ENCODE peak calls at places on chromosomes 7 and 10, in eight cellular contexts. One of them, this sample, is unnamed.

GRCh38 chr7:130887182-130888016 is 153.4 kb upstream of the KLF14 start:
- DNase-seq in spleen: no peak
- DNase-seq in aorta: no peak
- DNase-seq in tibial artery: no peak
- DNase-seq in body of pancreas: no peak
- DNase-seq in heart left ventricle: no peak
- DNase-seq in CD8-positive, alpha-beta memory T cell: no peak
- DNase-seq in H1: no peak
- DNase-seq in this sample: no peak

GRCh38 chr7:47147213-47147631 is 434.7 kb downstream of the TNS3 start:
- DNase-seq in spleen: no peak
- DNase-seq in aorta: no peak
- DNase-seq in tibial artery: no peak
- DNase-seq in body of pancreas: peak; percentile 38
- DNase-seq in heart left ventricle: no peak
- DNase-seq in CD8-positive, alpha-beta memory T cell: no peak
- DNase-seq in H1: no peak
- DNase-seq in this sample: no peak

GRCh38 chr10:45001382-45002148 is 842 bp downstream of the ZNF22 start:
- DNase-seq in spleen: peak; percentile 89
- DNase-seq in aorta: peak; percentile 89
- DNase-seq in tibial artery: peak; percentile 89
- DNase-seq in body of pancreas: peak; percentile 83
- DNase-seq in heart left ventricle: peak; percentile 77
- DNase-seq in CD8-positive, alpha-beta memory T cell: peak; percentile 70
- DNase-seq in H1: no peak
- DNase-seq in this sample: peak; percentile 78

GRCh38 chr10:97434055-97434454 is 8.1 kb downstream of the PGAM1 start:
- DNase-seq in spleen: no peak
- DNase-seq in aorta: no peak
- DNase-seq in tibial artery: no peak
- DNase-seq in body of pancreas: no peak
- DNase-seq in heart left ventricle: no peak
- DNase-seq in CD8-positive, alpha-beta memory T cell: no peak
- DNase-seq in H1: no peak
- DNase-seq in this sample: no peak

GRCh38 chr10:18666810-18667209 is 7.6 kb downstream of the ARL5B start:
- DNase-seq in spleen: no peak
- DNase-seq in aorta: no peak
- DNase-seq in tibial artery: no peak
- DNase-seq in body of pancreas: no peak
- DNase-seq in heart left ventricle: no peak
- DNase-seq in CD8-positive, alpha-beta memory T cell: no peak
- DNase-seq in H1: no peak
- DNase-seq in this sample: no peak

GRCh38 chr10:42548254-42548653 is 90.1 kb downstream of the ZNF33B start:
- DNase-seq in spleen: no peak
- DNase-seq in aorta: no peak
- DNase-seq in tibial artery: no peak
- DNase-seq in body of pancreas: no peak
- DNase-seq in heart left ventricle: no peak
- DNase-seq in CD8-positive, alpha-beta memory T cell: no peak
- DNase-seq in H1: no peak
- DNase-seq in this sample: no peak

GRCh38 chr7:1458676-1459511 is at the start of gene MICALL2:
- DNase-seq in spleen: peak; percentile 92
- DNase-seq in aorta: peak; percentile 93
- DNase-seq in tibial artery: peak; percentile 95
- DNase-seq in body of pancreas: peak; percentile 83
- DNase-seq in heart left ventricle: peak; percentile 89
- DNase-seq in CD8-positive, alpha-beta memory T cell: no peak
- DNase-seq in H1: no peak
- DNase-seq in this sample: peak; percentile 78

GRCh38 chr7:151032936-151033863 is 5.0 kb downstream of the ABCB8 start:
- DNase-seq in spleen: no peak
- DNase-seq in aorta: no peak
- DNase-seq in tibial artery: no peak
- DNase-seq in body of pancreas: no peak
- DNase-seq in heart left ventricle: no peak
- DNase-seq in CD8-positive, alpha-beta memory T cell: no peak
- DNase-seq in H1: no peak
- DNase-seq in this sample: no peak

GRCh38 chr7:19116121-19117080 is 1.0 kb downstream of the TWIST1 start:
- DNase-seq in spleen: peak; percentile 74
- DNase-seq in aorta: peak; percentile 49
- DNase-seq in tibial artery: peak; percentile 66
- DNase-seq in body of pancreas: no peak
- DNase-seq in heart left ventricle: peak; percentile 62
- DNase-seq in CD8-positive, alpha-beta memory T cell: no peak
- DNase-seq in H1: no peak
- DNase-seq in this sample: no peak

GRCh38 chr7:6271694-6272371 is 591 bp downstream of the CYTH3 start:
- DNase-seq in spleen: peak; percentile 88
- DNase-seq in aorta: peak; percentile 58
- DNase-seq in tibial artery: peak; percentile 69
- DNase-seq in body of pancreas: peak; percentile 31
- DNase-seq in heart left ventricle: no peak
- DNase-seq in CD8-positive, alpha-beta memory T cell: peak; percentile 54
- DNase-seq in H1: no peak
- DNase-seq in this sample: peak; percentile 29
- H3K27ac ChIP-seq in spleen: peak overlapping the region; percentile 83
- H3K27ac ChIP-seq in aorta: peak overlapping the region; percentile 36
- H3K27ac ChIP-seq in tibial artery: peak overlapping the region; percentile 93
- H3K27ac ChIP-seq in body of pancreas: peak overlapping the region; percentile 50
- H3K27ac ChIP-seq in heart left ventricle: peak overlapping the region; percentile 82
- H3K27ac ChIP-seq in CD8-positive, alpha-beta memory T cell: peak overlapping the region; percentile 41
- H3K27ac ChIP-seq in H1: no peak overlapping the region
- H3K27ac ChIP-seq in this sample: peak overlapping the region; percentile 86

GRCh38 chr10:73785221-73785720 is at the start of gene ZSWIM8:
- DNase-seq in spleen: peak; percentile 97
- DNase-seq in aorta: peak; percentile 93
- DNase-seq in tibial artery: peak; percentile 95
- DNase-seq in body of pancreas: peak; percentile 85
- DNase-seq in heart left ventricle: peak; percentile 93
- DNase-seq in CD8-positive, alpha-beta memory T cell: peak; percentile 91
- DNase-seq in H1: peak; percentile 51
- DNase-seq in this sample: peak; percentile 87
- H3K4me1 ChIP-seq in spleen: peaks cover 42% of the 10 kb centered on the region
- H3K4me1 ChIP-seq in aorta: no peaks in the 10 kb centered on the region
- H3K4me1 ChIP-seq in tibial artery: peaks cover 58% of the 10 kb centered on the region
- H3K4me1 ChIP-seq in body of pancreas: peaks cover 56% of the 10 kb centered on the region
- H3K4me1 ChIP-seq in heart left ventricle: peaks cover 50% of the 10 kb centered on the region
- H3K4me1 ChIP-seq in CD8-positive, alpha-beta memory T cell: peaks cover 50% of the 10 kb centered on the region
- H3K4me1 ChIP-seq in H1: peaks cover 3% of the 10 kb centered on the region
- H3K4me1 ChIP-seq in this sample: peaks cover 79% of the 10 kb centered on the region

GRCh38 chr7:155680124-155680523 is 35.7 kb downstream of the RBM33 start:
- DNase-seq in spleen: no peak
- DNase-seq in aorta: no peak
- DNase-seq in tibial artery: no peak
- DNase-seq in body of pancreas: no peak
- DNase-seq in heart left ventricle: no peak
- DNase-seq in CD8-positive, alpha-beta memory T cell: no peak
- DNase-seq in H1: no peak
- DNase-seq in this sample: no peak
- H3K27ac ChIP-seq in spleen: no peak overlapping the region
- H3K27ac ChIP-seq in aorta: no peak overlapping the region
- H3K27ac ChIP-seq in tibial artery: no peak overlapping the region
- H3K27ac ChIP-seq in body of pancreas: no peak overlapping the region
- H3K27ac ChIP-seq in heart left ventricle: no peak overlapping the region
- H3K27ac ChIP-seq in CD8-positive, alpha-beta memory T cell: no peak overlapping the region
- H3K27ac ChIP-seq in H1: no peak overlapping the region
- H3K27ac ChIP-seq in this sample: no peak overlapping the region

GRCh38 chr10:132202070-132202970 is 15.6 kb downstream of the DPYSL4 start:
- DNase-seq in spleen: peak; percentile 73
- DNase-seq in aorta: peak; percentile 34
- DNase-seq in tibial artery: no peak
- DNase-seq in body of pancreas: no peak
- DNase-seq in heart left ventricle: peak; percentile 47
- DNase-seq in CD8-positive, alpha-beta memory T cell: peak; percentile 47
- DNase-seq in H1: no peak
- DNase-seq in this sample: no peak

GRCh38 chr10:132204781-132205473 is 18.2 kb downstream of the DPYSL4 start:
- DNase-seq in spleen: peak; percentile 68
- DNase-seq in aorta: peak; percentile 29
- DNase-seq in tibial artery: no peak
- DNase-seq in body of pancreas: no peak
- DNase-seq in heart left ventricle: peak; percentile 52
- DNase-seq in CD8-positive, alpha-beta memory T cell: peak; percentile 24
- DNase-seq in H1: no peak
- DNase-seq in this sample: no peak

GRCh38 chr10:132201111-132201989 is 14.6 kb downstream of the DPYSL4 start:
- DNase-seq in spleen: peak; percentile 67
- DNase-seq in aorta: peak; percentile 45
- DNase-seq in tibial artery: peak; percentile 60
- DNase-seq in body of pancreas: no peak
- DNase-seq in heart left ventricle: peak; percentile 45
- DNase-seq in CD8-positive, alpha-beta memory T cell: peak; percentile 31
- DNase-seq in H1: no peak
- DNase-seq in this sample: no peak

GRCh38 chr10:132204078-132204780 is 17.5 kb downstream of the DPYSL4 start:
- DNase-seq in spleen: peak; percentile 61
- DNase-seq in aorta: no peak
- DNase-seq in tibial artery: no peak
- DNase-seq in body of pancreas: no peak
- DNase-seq in heart left ventricle: peak; percentile 57
- DNase-seq in CD8-positive, alpha-beta memory T cell: peak; percentile 30
- DNase-seq in H1: no peak
- DNase-seq in this sample: no peak

DNA sequence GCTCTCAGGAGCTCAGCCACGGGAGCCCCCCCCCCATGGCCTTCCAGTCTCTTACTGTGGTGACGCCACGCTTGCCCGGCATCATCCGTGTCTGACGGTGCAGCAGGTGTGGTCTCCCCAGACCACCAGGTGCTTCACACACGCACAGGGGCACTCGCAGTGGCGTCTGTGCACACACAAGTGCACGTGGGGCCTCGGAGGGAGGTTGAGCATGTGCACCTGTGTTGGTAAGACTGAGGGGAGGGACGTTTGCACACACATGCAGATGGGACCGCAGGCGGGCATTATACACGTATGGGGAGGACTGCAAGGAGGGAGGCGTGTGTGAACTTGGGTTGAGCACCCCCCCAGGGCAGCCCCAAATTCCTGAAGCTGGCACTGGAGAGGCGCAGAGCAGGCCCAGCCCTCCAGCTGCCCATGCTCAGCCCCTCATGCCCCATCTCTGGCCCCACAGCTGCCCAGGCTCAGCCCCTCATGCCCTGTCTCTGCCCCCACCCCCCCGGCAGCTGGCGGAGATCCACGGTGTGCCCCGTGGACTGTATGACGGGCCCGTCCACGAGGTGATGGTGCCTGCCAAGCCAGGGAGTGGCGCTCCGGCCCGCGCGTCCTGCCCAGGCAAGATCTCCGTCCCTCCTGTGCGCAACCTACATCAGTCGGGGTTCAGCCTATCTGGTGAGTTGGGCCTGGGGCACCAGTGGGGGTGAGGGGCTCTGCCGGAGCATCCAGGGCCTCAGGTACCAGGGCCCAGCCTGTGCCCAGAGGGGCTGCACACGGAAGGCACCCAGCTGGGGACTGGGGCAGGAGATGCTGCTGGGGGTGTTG is 16.7 kb downstream of the DPYSL4 start:
- DNase-seq in spleen: peak; percentile 70
- DNase-seq in aorta: peak; percentile 32
- DNase-seq in tibial artery: no peak
- DNase-seq in body of pancreas: no peak
- DNase-seq in heart left ventricle: peak; percentile 48
- DNase-seq in CD8-positive, alpha-beta memory T cell: peak; percentile 39
- DNase-seq in H1: no peak
- DNase-seq in this sample: no peak
- H3K4me1 ChIP-seq in spleen: no peaks in the 10 kb centered on the region
- H3K4me1 ChIP-seq in aorta: no peaks in the 10 kb centered on the region
- H3K4me1 ChIP-seq in tibial artery: no peaks in the 10 kb centered on the region
- H3K4me1 ChIP-seq in body of pancreas: no peaks in the 10 kb centered on the region
- H3K4me1 ChIP-seq in heart left ventricle: no peaks in the 10 kb centered on the region
- H3K4me1 ChIP-seq in CD8-positive, alpha-beta memory T cell: no peaks in the 10 kb centered on the region
- H3K4me1 ChIP-seq in H1: no peaks in the 10 kb centered on the region
- H3K4me1 ChIP-seq in this sample: peaks cover 13% of the 10 kb centered on the region

GRCh38 chr10:104326991-104327610 is 11.2 kb downstream of the ITPRIP start:
- DNase-seq in spleen: peak; percentile 71
- DNase-seq in aorta: no peak
- DNase-seq in tibial artery: peak; percentile 59
- DNase-seq in body of pancreas: no peak
- DNase-seq in heart left ventricle: no peak
- DNase-seq in CD8-positive, alpha-beta memory T cell: no peak
- DNase-seq in H1: no peak
- DNase-seq in this sample: no peak
- H3K27ac ChIP-seq in spleen: peak overlapping the region; percentile 98
- H3K27ac ChIP-seq in aorta: no peak overlapping the region
- H3K27ac ChIP-seq in tibial artery: peak overlapping the region; percentile 80
- H3K27ac ChIP-seq in body of pancreas: no peak overlapping the region
- H3K27ac ChIP-seq in heart left ventricle: peak overlapping the region; percentile 96
- H3K27ac ChIP-seq in CD8-positive, alpha-beta memory T cell: no peak overlapping the region
- H3K27ac ChIP-seq in H1: peak overlapping the region; percentile 39
- H3K27ac ChIP-seq in this sample: peak overlapping the region; percentile 99

GRCh38 chr10:103186128-103186527 is 6.9 kb downstream of the NT5C2 start:
- DNase-seq in spleen: no peak
- DNase-seq in aorta: no peak
- DNase-seq in tibial artery: no peak
- DNase-seq in body of pancreas: no peak
- DNase-seq in heart left ventricle: no peak
- DNase-seq in CD8-positive, alpha-beta memory T cell: no peak
- DNase-seq in H1: no peak
- DNase-seq in this sample: no peak

GRCh38 chr10:103181244-103181643 is 11.8 kb downstream of the NT5C2 start:
- DNase-seq in spleen: no peak
- DNase-seq in aorta: no peak
- DNase-seq in tibial artery: no peak
- DNase-seq in body of pancreas: no peak
- DNase-seq in heart left ventricle: no peak
- DNase-seq in CD8-positive, alpha-beta memory T cell: no peak
- DNase-seq in H1: no peak
- DNase-seq in this sample: no peak

GRCh38 chr10:103188853-103189252 is 4.2 kb downstream of the NT5C2 start:
- DNase-seq in spleen: no peak
- DNase-seq in aorta: no peak
- DNase-seq in tibial artery: no peak
- DNase-seq in body of pancreas: no peak
- DNase-seq in heart left ventricle: no peak
- DNase-seq in CD8-positive, alpha-beta memory T cell: no peak
- DNase-seq in H1: no peak
- DNase-seq in this sample: no peak

GRCh38 chr10:103180491-103180890 is 12.6 kb downstream of the NT5C2 start:
- DNase-seq in spleen: no peak
- DNase-seq in aorta: no peak
- DNase-seq in tibial artery: no peak
- DNase-seq in body of pancreas: no peak
- DNase-seq in heart left ventricle: no peak
- DNase-seq in CD8-positive, alpha-beta memory T cell: no peak
- DNase-seq in H1: no peak
- DNase-seq in this sample: no peak

DNA sequence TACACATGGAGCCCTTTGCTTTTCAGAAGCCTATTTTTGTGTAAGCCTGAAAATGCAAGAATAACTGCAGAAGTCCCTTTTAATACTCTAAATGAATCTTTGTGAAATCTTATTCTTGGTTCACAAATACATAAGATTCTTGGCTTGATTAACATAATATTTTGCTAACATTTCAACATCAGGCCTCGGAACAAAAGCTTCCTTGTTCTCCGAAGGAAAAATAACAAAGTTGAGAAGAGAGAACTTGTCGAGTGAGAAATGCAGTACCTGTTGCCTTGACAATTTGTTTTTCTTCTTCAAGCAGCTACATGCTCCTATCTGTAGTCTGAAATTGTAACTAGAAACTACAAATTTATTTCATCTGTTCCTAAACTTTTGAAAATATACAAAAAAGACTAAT is 8.5 kb downstream of the NT5C2 start:
- DNase-seq in spleen: no peak
- DNase-seq in aorta: no peak
- DNase-seq in tibial artery: no peak
- DNase-seq in body of pancreas: no peak
- DNase-seq in heart left ventricle: no peak
- DNase-seq in CD8-positive, alpha-beta memory T cell: no peak
- DNase-seq in H1: no peak
- DNase-seq in this sample: no peak
- H3K4me1 ChIP-seq in spleen: peaks cover 19% of the 10 kb centered on the region
- H3K4me1 ChIP-seq in aorta: peaks cover 4% of the 10 kb centered on the region
- H3K4me1 ChIP-seq in tibial artery: peaks cover 92% of the 10 kb centered on the region
- H3K4me1 ChIP-seq in body of pancreas: peaks cover 57% of the 10 kb centered on the region
- H3K4me1 ChIP-seq in heart left ventricle: peaks cover 78% of the 10 kb centered on the region
- H3K4me1 ChIP-seq in CD8-positive, alpha-beta memory T cell: peaks cover 24% of the 10 kb centered on the region
- H3K4me1 ChIP-seq in H1: peaks cover 5% of the 10 kb centered on the region
- H3K4me1 ChIP-seq in this sample: peaks cover 98% of the 10 kb centered on the region

This sample was measured in left ventricle myocardium inferior.